ENCODE peak calls at places on chromosome 9, in four cellular contexts. S is HepG2, T is A549, E is K562. U is an unnamed sample.

GRCh38 chr9:81389569-81389993 is 299.8 kb downstream of the TLE1 start:
- DNase-seq in S (peak), T (peak), E (no peak), U (no peak)

GRCh38 chr9:116700882-116701836 is 14.1 kb downstream of the TRIM32 start:
- DNase-seq in S (no peak), T (no peak), E (no peak), U (no peak)

GRCh38 chr9:130268521-130269131 is 3.1 kb downstream of the HMCN2 start:
- DNase-seq in S (no peak), T (no peak), E (no peak), U (no peak)

GRCh38 chr9:137078701-137079400 is 1.5 kb downstream of the UAP1L1 start:
- DNase-seq in S (no peak), T (no peak), E (no peak), U (peak)

GRCh38 chr9:83642784-83643183 is 19.8 kb downstream of the IDNK start:
- DNase-seq in S (no peak), T (no peak), E (no peak), U (no peak)

GRCh38 chr9:31323726-31324444 is 1060.6 kb upstream of the ACO1 start:
- DNase-seq in S (no peak), T (no peak), E (no peak), U (no peak)

GRCh38 chr9:9318959-9319505 is 1293.8 kb downstream of the PTPRD start:
- DNase-seq in S (no peak), T (no peak), E (no peak), U (no peak)

GRCh38 chr9:72790934-72791333 is 161.9 kb downstream of the ALDH1A1 start:
- DNase-seq in S (no peak), T (no peak), E (no peak), U (no peak)

DNA sequence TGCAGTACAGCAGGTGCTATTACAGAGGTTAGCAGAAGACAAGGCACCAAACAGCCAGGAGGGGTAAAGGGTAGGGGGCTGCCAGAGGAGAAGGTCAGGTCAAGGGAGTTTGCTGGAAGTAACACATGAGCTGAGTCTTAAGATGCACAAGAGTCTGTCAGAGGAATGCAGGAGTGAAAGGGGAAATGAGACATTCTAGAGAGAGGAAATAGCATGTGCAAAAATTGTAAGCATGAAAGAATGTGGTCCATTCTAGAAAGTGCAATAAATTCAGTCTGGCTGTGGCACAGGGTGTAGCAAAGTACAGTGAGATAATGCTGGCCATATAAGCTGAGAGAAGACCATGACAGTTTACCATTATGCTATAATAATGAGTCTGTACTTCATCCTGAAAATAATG is 6.6 kb downstream of the GOLGA1 start:
- DNase-seq in S (no peak), T (no peak), E (no peak), U (no peak)
- TF ChIP-seq PHF8 in S (no peak), T (no peak), E (no peak), U (no peak)

GRCh38 chr9:133584167-133584558 is 25.0 kb downstream of the FAM163B start:
- DNase-seq in S (no peak), T (no peak), E (no peak), U (no peak)

GRCh38 chr9:133585481-133586367 is 23.5 kb downstream of the FAM163B start:
- DNase-seq in S (no peak), T (no peak), E (no peak), U (no peak)

GRCh38 chr9:133583111-133583510 is 26.1 kb downstream of the FAM163B start:
- DNase-seq in S (no peak), T (no peak), E (no peak), U (no peak)

GRCh38 chr9:133583586-133583985 is 25.6 kb downstream of the FAM163B start:
- DNase-seq in S (no peak), T (no peak), E (no peak), U (no peak)

GRCh38 chr9:133584559-133585476 is 24.4 kb downstream of the FAM163B start:
- DNase-seq in S (no peak), T (no peak), E (no peak), U (peak)
- TF ChIP-seq PHF8 in S (no peak), T (no peak), E (no peak), U (no peak)

DNA sequence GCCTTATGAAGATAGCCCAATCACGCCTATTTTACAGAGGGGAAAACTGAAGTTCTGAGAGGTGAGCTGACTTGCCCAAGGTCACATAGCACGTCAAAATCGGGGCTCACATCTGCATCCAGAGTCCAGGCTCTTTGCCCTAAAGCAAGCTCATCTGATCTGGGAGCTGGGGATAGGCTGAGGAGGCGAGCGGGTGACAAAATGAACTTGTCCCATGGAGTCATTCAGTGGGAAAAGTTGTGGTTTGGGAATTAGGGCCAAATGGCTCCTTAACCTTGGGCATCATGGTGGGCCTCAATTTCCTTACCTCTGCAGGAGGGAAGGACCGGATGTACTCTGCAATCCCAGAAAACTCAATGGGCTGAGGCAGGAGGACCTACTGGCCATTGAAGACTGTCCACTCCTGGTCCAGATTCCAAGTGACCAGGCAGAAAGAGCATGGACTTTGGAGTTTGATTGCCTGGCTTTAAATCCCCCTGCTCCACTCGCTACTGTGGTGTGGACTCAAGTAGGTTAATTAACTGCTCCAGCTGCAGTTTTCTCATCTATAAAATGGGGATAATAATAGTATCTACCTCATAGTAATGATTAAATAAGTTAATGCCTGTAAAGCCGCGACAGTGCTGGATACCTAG is 160.4 kb downstream of the RGS3 start:
- DNase-seq in S (no peak), T (no peak), E (no peak), U (no peak)
- TF ChIP-seq PHF8 in S (no peak), T (no peak), E (no peak), U (no peak)

DNA sequence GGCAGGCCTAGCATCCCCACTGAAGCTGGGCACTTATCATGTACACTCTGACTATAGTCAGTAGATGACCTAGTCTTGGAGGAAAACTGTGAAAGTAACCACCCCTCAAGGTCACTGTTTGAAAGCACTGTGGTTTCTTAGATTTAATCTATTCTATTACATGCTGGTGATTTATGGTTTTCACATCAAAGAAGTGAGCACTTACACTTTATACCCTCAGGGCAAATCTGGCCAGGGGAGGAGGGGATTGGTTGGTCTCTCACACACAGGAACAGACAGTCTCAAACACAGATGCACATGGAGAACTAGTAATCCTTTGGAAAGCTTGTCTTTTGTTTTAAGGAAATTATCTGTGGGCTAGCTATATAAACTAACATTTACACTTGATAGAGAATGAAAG is 17.9 kb upstream of the SPIN1 start:
- DNase-seq in S (no peak), T (no peak), E (no peak), U (no peak)
- TF ChIP-seq PHF8 in S (no peak), T (no peak), E (no peak), U (no peak)

DNA sequence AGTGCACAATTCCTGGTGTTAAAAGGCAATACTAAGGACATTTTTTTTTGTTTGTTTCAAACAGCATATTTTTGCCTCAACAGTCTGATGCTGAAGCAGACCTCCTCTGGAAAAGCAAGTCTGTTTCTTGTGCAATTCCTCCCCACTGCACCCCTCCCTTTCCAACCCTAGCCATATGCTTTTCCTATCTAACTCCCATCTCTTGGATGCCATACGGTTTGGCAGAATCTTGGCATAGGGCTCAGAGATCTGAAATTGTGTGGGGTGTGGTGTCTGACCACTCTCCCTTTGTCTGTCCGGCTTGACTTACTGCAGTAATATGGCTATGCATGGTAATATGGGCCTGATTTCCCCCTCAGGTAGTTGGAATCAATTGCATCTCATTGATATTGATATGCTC is 161.7 kb downstream of the TMEM38B start:
- DNase-seq in S (no peak), T (no peak), E (no peak), U (no peak)
- TF ChIP-seq PHF8 in S (no peak), T (no peak), E (no peak), U (no peak)

DNA sequence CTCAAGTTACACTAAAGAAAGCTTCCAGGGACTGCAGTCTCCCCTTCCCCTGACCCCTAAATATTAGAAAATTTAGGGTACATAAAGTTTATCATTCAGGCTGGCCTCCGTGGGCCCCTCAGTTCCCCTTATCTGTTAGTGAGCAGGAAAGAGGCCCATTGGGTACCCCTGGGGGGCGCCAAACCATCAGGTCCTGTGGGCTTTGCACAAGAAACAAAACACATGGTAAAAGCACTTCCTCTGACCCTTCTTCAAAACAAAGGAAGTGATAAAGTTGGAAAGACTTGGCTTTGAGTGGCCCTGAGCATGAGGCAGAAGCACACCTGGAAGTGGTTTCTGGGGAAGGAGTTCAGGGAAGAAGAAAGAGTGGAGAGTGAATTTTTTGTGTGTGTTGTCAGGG is 213.0 kb downstream of the SMARCA2 start:
- DNase-seq in S (no peak), T (peak), E (peak), U (peak)
- TF ChIP-seq PHF8 in S (no peak), T (no peak), E (no peak), U (no peak)

GRCh38 chr9:108956098-108956533 is 21.9 kb downstream of the ABITRAM start:
- DNase-seq in S (no peak), T (no peak), E (no peak), U (no peak)
- TF ChIP-seq PHF8 in S (no peak), T (no peak), E (no peak), U (no peak)

U was measured in H1.